ENCODE peak calls at places on chromosomes 1 and 21, in nine cellular contexts. One of them, this sample, is unnamed.

GRCh38 chr1:3453891-3454810 is at the start of gene ARHGEF16:
- DNase-seq in hypothalamus: peak
- DNase-seq in GM23338: peak
- DNase-seq in HFFc6: no peak
- DNase-seq in cardiac fibroblast: peak
- DNase-seq in EL: peak
- DNase-seq in GM23248: peak
- DNase-seq in CD4-positive, alpha-beta memory T cell: peak
- DNase-seq in fibroblast of villous mesenchyme: peak
- DNase-seq in this sample: no peak

GRCh38 chr1:12083766-12084165 is 20.7 kb downstream of the TNFRSF8 start:
- DNase-seq in hypothalamus: no peak
- DNase-seq in cardiac fibroblast: peak
- DNase-seq in HFFc6: peak
- DNase-seq in fibroblast of villous mesenchyme: peak
- DNase-seq in CD4-positive, alpha-beta memory T cell: no peak
- DNase-seq in GM23338: no peak
- DNase-seq in GM23248: peak
- DNase-seq in EL: peak
- DNase-seq in this sample: no peak

GRCh38 chr1:245409341-245410195 is 254.8 kb downstream of the KIF26B start:
- DNase-seq in CD4-positive, alpha-beta memory T cell: no peak
- DNase-seq in HFFc6: no peak
- DNase-seq in GM23338: no peak
- DNase-seq in EL: no peak
- DNase-seq in GM23248: no peak
- DNase-seq in cardiac fibroblast: no peak
- DNase-seq in fibroblast of villous mesenchyme: peak
- DNase-seq in hypothalamus: no peak
- DNase-seq in this sample: no peak

GRCh38 chr1:3470650-3471355 is 16.3 kb downstream of the ARHGEF16 start:
- DNase-seq in hypothalamus: no peak
- DNase-seq in EL: no peak
- DNase-seq in CD4-positive, alpha-beta memory T cell: no peak
- DNase-seq in HFFc6: no peak
- DNase-seq in fibroblast of villous mesenchyme: no peak
- DNase-seq in GM23338: no peak
- DNase-seq in cardiac fibroblast: no peak
- DNase-seq in GM23248: no peak
- DNase-seq in this sample: no peak

GRCh38 chr21:36466061-36466511 is 13.8 kb downstream of the CLDN14 start:
- DNase-seq in GM23248: no peak
- DNase-seq in HFFc6: no peak
- DNase-seq in fibroblast of villous mesenchyme: no peak
- DNase-seq in cardiac fibroblast: peak
- DNase-seq in GM23338: no peak
- DNase-seq in EL: no peak
- DNase-seq in hypothalamus: no peak
- DNase-seq in CD4-positive, alpha-beta memory T cell: no peak
- DNase-seq in this sample: no peak

GRCh38 chr1:212651521-212651920 is 43.0 kb downstream of the ATF3 start:
- DNase-seq in CD4-positive, alpha-beta memory T cell: no peak
- DNase-seq in GM23338: no peak
- DNase-seq in EL: peak
- DNase-seq in fibroblast of villous mesenchyme: no peak
- DNase-seq in GM23248: peak
- DNase-seq in hypothalamus: no peak
- DNase-seq in HFFc6: peak
- DNase-seq in cardiac fibroblast: peak
- DNase-seq in this sample: peak

GRCh38 chr1:169144941-169145626 is 38.6 kb downstream of the ATP1B1 start:
- DNase-seq in cardiac fibroblast: no peak
- DNase-seq in GM23248: no peak
- DNase-seq in fibroblast of villous mesenchyme: no peak
- DNase-seq in GM23338: no peak
- DNase-seq in EL: no peak
- DNase-seq in CD4-positive, alpha-beta memory T cell: no peak
- DNase-seq in HFFc6: no peak
- DNase-seq in hypothalamus: no peak
- DNase-seq in this sample: no peak

GRCh38 chr1:22325531-22326371 is 125.9 kb upstream of the ZBTB40 start:
- DNase-seq in hypothalamus: no peak
- DNase-seq in GM23338: no peak
- DNase-seq in GM23248: no peak
- DNase-seq in EL: no peak
- DNase-seq in HFFc6: no peak
- DNase-seq in fibroblast of villous mesenchyme: no peak
- DNase-seq in cardiac fibroblast: no peak
- DNase-seq in CD4-positive, alpha-beta memory T cell: no peak
- DNase-seq in this sample: no peak

GRCh38 chr1:55211909-55212308 is 3.3 kb downstream of the USP24 start:
- DNase-seq in fibroblast of villous mesenchyme: no peak
- DNase-seq in hypothalamus: no peak
- DNase-seq in cardiac fibroblast: no peak
- DNase-seq in HFFc6: no peak
- DNase-seq in CD4-positive, alpha-beta memory T cell: no peak
- DNase-seq in EL: no peak
- DNase-seq in GM23248: no peak
- DNase-seq in GM23338: no peak
- DNase-seq in this sample: no peak

GRCh38 chr1:81237531-81238528 is 562.9 kb upstream of the ADGRL2 start:
- DNase-seq in cardiac fibroblast: peak
- DNase-seq in CD4-positive, alpha-beta memory T cell: no peak
- DNase-seq in fibroblast of villous mesenchyme: no peak
- DNase-seq in hypothalamus: no peak
- DNase-seq in HFFc6: no peak
- DNase-seq in GM23248: no peak
- DNase-seq in EL: no peak
- DNase-seq in GM23338: no peak
- DNase-seq in this sample: no peak

GRCh38 chr1:16183157-16183556 is 27.3 kb upstream of the EPHA2 start:
- DNase-seq in EL: no peak
- DNase-seq in GM23248: peak
- DNase-seq in CD4-positive, alpha-beta memory T cell: no peak
- DNase-seq in GM23338: no peak
- DNase-seq in fibroblast of villous mesenchyme: peak
- DNase-seq in HFFc6: no peak
- DNase-seq in hypothalamus: no peak
- DNase-seq in cardiac fibroblast: peak
- DNase-seq in this sample: peak

GRCh38 chr21:25569711-25570110 is 37.6 kb downstream of the MRPL39 start:
- DNase-seq in GM23248: no peak
- DNase-seq in GM23338: no peak
- DNase-seq in hypothalamus: no peak
- DNase-seq in fibroblast of villous mesenchyme: no peak
- DNase-seq in CD4-positive, alpha-beta memory T cell: no peak
- DNase-seq in HFFc6: no peak
- DNase-seq in cardiac fibroblast: no peak
- DNase-seq in EL: no peak
- DNase-seq in this sample: no peak

GRCh38 chr1:228334954-228335353 is 71.7 kb downstream of the TRIM11 start:
- DNase-seq in GM23248: no peak
- DNase-seq in GM23338: no peak
- DNase-seq in cardiac fibroblast: no peak
- DNase-seq in CD4-positive, alpha-beta memory T cell: no peak
- DNase-seq in hypothalamus: no peak
- DNase-seq in HFFc6: no peak
- DNase-seq in EL: no peak
- DNase-seq in fibroblast of villous mesenchyme: no peak
- DNase-seq in this sample: no peak

GRCh38 chr1:29675481-29676263 is 439.4 kb downstream of the PTPRU start:
- DNase-seq in CD4-positive, alpha-beta memory T cell: no peak
- DNase-seq in cardiac fibroblast: no peak
- DNase-seq in HFFc6: no peak
- DNase-seq in fibroblast of villous mesenchyme: peak
- DNase-seq in GM23248: no peak
- DNase-seq in GM23338: no peak
- DNase-seq in hypothalamus: no peak
- DNase-seq in EL: no peak
- DNase-seq in this sample: no peak

GRCh38 chr1:88998716-88999115 is 6.3 kb upstream of the KYAT3 start:
- DNase-seq in hypothalamus: no peak
- DNase-seq in GM23338: peak
- DNase-seq in GM23248: peak
- DNase-seq in fibroblast of villous mesenchyme: peak
- DNase-seq in HFFc6: peak
- DNase-seq in CD4-positive, alpha-beta memory T cell: peak
- DNase-seq in cardiac fibroblast: peak
- DNase-seq in EL: peak
- DNase-seq in this sample: no peak

GRCh38 chr1:67793562-67793961 is 39.7 kb downstream of the GNG12 start:
- DNase-seq in HFFc6: peak
- DNase-seq in hypothalamus: no peak
- DNase-seq in CD4-positive, alpha-beta memory T cell: no peak
- DNase-seq in EL: peak
- DNase-seq in cardiac fibroblast: peak
- DNase-seq in GM23338: no peak
- DNase-seq in fibroblast of villous mesenchyme: no peak
- DNase-seq in GM23248: peak
- DNase-seq in this sample: no peak

GRCh38 chr1:211735208-211736170 is 60.1 kb upstream of the NEK2 start:
- DNase-seq in GM23338: no peak
- DNase-seq in EL: peak
- DNase-seq in HFFc6: peak
- DNase-seq in hypothalamus: peak
- DNase-seq in GM23248: peak
- DNase-seq in CD4-positive, alpha-beta memory T cell: no peak
- DNase-seq in cardiac fibroblast: peak
- DNase-seq in fibroblast of villous mesenchyme: peak
- DNase-seq in this sample: peak

GRCh38 chr1:19425643-19426245 is 59.6 kb downstream of the CAPZB start:
- DNase-seq in GM23338: no peak
- DNase-seq in HFFc6: no peak
- DNase-seq in GM23248: no peak
- DNase-seq in cardiac fibroblast: no peak
- DNase-seq in EL: no peak
- DNase-seq in hypothalamus: no peak
- DNase-seq in CD4-positive, alpha-beta memory T cell: no peak
- DNase-seq in fibroblast of villous mesenchyme: no peak
- DNase-seq in this sample: no peak